ENCODE peak calls at places on chromosomes 1 and 21, in eight cellular contexts. C is heart right ventricle, S is K562, V is A549, T is PC-9, K is PC-3, D is cardiac fibroblast, L is bronchial epithelial cell. H is an unnamed sample.
A peak's percentile ranks its signal among the peaks of the same experiment; 100 is the strongest.

GRCh38 chr1:41811978-41812852 is 106.5 kb downstream of the HIVEP3 start:
- DNase-seq in C (peak; percentile 54), S (peak; percentile 70), V (peak; percentile 60), T (peak; percentile 73), K (peak; percentile 85), D (peak; percentile 98), L (peak; percentile 69), H (peak; percentile 12)

GRCh38 chr21:28156590-28156989 is 836.1 kb downstream of the LTN1 start:
- DNase-seq in C (no peak), S (no peak), V (no peak), T (no peak), K (peak; percentile 56), D (no peak), L (no peak), H (no peak)

GRCh38 chr1:35524106-35524505 is 33.1 kb downstream of the KIAA0319L start:
- DNase-seq in C (no peak), S (no peak), V (no peak), T (no peak), K (peak; percentile 76), D (no peak), L (peak; percentile 45), H (no peak)

GRCh38 chr1:1563688-1564087 is 11.0 kb downstream of the SSU72 start:
- DNase-seq in C (no peak), S (no peak), V (no peak), T (no peak), K (no peak), D (no peak), L (no peak), H (no peak)

GRCh38 chr1:164777518-164777917 is 218.5 kb downstream of the PBX1 start:
- DNase-seq in C (no peak), S (no peak), V (no peak), T (no peak), K (no peak), D (no peak), L (no peak), H (no peak)

GRCh38 chr1:95039360-95040031 is 33.3 kb downstream of the ALG14 start:
- DNase-seq in C (no peak), S (no peak), V (no peak), T (peak; percentile 50), K (peak; percentile 80), D (no peak), L (peak; percentile 86), H (no peak)

GRCh38 chr1:27970401-27970800 is 10.6 kb downstream of the XKR8 start:
- DNase-seq in C (no peak), S (no peak), V (no peak), T (no peak), K (peak; percentile 41), D (peak; percentile 86), L (no peak), H (no peak)

GRCh38 chr1:228944991-228945390 is 209.7 kb downstream of the RHOU start:
- DNase-seq in C (no peak), S (no peak), V (no peak), T (no peak), K (no peak), D (peak; percentile 15), L (no peak), H (no peak)

GRCh38 chr1:25232866-25233784 is 823 bp upstream of the SYF2 start:
- DNase-seq in C (peak; percentile 55), S (peak; percentile 99), V (peak; percentile 76), T (peak; percentile 70), K (peak; percentile 72), D (peak; percentile 93), L (peak; percentile 86), H (no peak)

GRCh38 chr1:41534181-41535076 is 49.9 kb upstream of the EDN2 start:
- DNase-seq in C (no peak), S (no peak), V (no peak), T (no peak), K (no peak), D (no peak), L (no peak), H (no peak)

GRCh38 chr1:45348609-45348965 is 8.3 kb upstream of the MUTYH start:
- DNase-seq in C (no peak), S (no peak), V (no peak), T (no peak), K (no peak), D (no peak), L (peak; percentile 62), H (no peak)

GRCh38 chr1:23325393-23325792 is 18.7 kb downstream of the HNRNPR start:
- DNase-seq in C (no peak), S (no peak), V (no peak), T (no peak), K (no peak), D (no peak), L (no peak), H (no peak)

GRCh38 chr1:23331713-23332112 is 12.4 kb downstream of the HNRNPR start:
- DNase-seq in C (no peak), S (no peak), V (no peak), T (no peak), K (no peak), D (no peak), L (no peak), H (no peak)

DNA sequence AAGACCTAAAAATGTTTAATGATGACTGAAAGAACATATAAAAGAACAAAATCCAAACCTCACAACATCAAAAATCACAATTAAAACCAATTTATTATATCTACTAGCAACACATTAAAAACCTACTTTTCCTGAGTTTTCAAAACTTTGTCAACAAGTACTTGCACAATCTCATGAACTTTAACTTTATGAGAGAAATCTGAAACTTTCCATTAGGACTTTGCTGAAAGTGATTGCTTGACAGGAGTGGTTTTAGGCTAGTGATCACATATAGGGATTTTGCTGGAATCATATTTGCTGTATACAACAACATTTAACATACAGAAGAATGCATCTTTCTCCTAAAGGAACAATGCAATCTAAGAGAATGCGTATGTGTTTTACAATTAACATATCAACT is 13.2 kb downstream of the HNRNPR start:
- DNase-seq in C (no peak), S (no peak), V (no peak), T (no peak), K (no peak), D (no peak), L (no peak), H (no peak)
- H3K4me3 ChIP-seq in C (no peak overlapping the region), S (no peak overlapping the region), V (no peak overlapping the region), T (no peak overlapping the region), K (no peak overlapping the region), D (no peak overlapping the region), L (no peak overlapping the region), H (no peak overlapping the region)

GRCh38 chr21:42413500-42413899 is 9.8 kb downstream of the UBASH3A start:
- DNase-seq in C (no peak), S (no peak), V (no peak), T (no peak), K (no peak), D (no peak), L (no peak), H (no peak)

GRCh38 chr21:42413093-42413492 is 9.4 kb downstream of the UBASH3A start:
- DNase-seq in C (no peak), S (no peak), V (no peak), T (no peak), K (no peak), D (no peak), L (no peak), H (no peak)

GRCh38 chr21:42412636-42412933 is 8.9 kb downstream of the UBASH3A start:
- DNase-seq in C (no peak), S (no peak), V (no peak), T (no peak), K (no peak), D (no peak), L (no peak), H (no peak)

GRCh38 chr21:42411197-42411869 is 7.6 kb downstream of the UBASH3A start:
- DNase-seq in C (no peak), S (peak; percentile 66), V (no peak), T (no peak), K (peak; percentile 16), D (no peak), L (peak; percentile 4), H (no peak)

DNA sequence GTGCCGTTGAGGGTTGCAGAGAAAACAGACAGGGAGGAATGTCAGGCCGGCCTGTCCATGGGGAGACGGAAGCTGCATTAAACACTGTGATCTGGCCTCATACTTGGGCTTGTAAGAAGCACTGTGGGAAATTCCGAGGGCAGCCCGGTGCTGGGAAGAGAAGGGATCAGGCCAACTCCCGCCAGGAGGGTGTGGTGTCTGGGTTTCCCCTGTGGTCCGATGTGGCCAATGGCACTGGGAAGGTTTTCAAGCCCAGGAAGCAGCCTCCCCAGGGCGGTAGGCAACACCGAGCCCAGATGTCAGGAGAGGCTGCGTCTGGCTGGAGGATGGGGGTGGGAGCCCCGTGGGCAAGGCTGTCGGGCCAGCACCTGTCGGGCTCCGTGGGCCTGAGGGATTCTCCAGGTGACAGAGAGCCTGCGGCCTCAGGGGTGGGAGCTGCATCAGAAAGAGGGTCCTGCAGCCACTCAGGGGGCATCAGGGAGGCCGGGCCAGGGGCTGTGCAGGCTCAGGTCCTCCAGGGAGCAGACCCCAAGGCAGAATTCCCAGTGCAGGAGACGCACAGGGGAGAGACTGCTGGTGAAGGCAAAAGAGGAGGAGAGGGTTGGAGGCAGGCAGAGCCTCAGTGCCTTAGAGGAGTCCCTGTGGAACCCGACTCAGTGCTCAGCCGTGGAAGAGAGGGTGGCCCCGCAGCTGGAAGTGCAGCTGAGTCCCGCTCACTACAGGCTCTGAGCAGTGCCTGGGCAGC is 8.4 kb downstream of the UBASH3A start:
- DNase-seq in C (no peak), S (no peak), V (no peak), T (no peak), K (no peak), D (no peak), L (peak; percentile 26), H (no peak)
- TF ChIP-seq CTCF in C (no peak), S (no peak), V (no peak), T (no peak), K (no peak), D (no peak), L (no peak), H (no peak)

DNA sequence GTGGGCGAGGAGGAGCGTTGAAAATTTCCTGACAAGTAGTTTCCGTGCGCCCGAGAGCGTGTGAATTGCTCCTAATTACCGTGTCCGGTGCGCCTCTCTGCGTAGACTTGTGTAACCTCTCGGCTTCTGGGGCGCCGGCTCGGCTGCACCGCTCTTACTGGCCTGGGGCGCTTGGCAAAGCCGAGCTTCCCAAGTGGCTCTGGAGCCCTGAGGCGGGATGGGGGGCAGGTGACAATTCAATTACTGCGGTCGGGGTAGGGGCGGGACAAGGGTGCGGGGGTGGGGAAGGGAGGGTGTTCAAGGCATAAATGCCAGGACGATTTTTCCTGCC is 392 bp upstream of the DMRTA2 start:
- DNase-seq in C (no peak), S (no peak), V (peak; percentile 58), T (no peak), K (no peak), D (no peak), L (peak; percentile 29), H (no peak)
- H3K4me3 ChIP-seq in C (peak overlapping the region; percentile 48), S (no peak overlapping the region), V (peak overlapping the region; percentile 58), T (no peak overlapping the region), K (no peak overlapping the region), D (no peak overlapping the region), L (peak overlapping the region; percentile 37), H (peak overlapping the region; percentile 2)

DNA sequence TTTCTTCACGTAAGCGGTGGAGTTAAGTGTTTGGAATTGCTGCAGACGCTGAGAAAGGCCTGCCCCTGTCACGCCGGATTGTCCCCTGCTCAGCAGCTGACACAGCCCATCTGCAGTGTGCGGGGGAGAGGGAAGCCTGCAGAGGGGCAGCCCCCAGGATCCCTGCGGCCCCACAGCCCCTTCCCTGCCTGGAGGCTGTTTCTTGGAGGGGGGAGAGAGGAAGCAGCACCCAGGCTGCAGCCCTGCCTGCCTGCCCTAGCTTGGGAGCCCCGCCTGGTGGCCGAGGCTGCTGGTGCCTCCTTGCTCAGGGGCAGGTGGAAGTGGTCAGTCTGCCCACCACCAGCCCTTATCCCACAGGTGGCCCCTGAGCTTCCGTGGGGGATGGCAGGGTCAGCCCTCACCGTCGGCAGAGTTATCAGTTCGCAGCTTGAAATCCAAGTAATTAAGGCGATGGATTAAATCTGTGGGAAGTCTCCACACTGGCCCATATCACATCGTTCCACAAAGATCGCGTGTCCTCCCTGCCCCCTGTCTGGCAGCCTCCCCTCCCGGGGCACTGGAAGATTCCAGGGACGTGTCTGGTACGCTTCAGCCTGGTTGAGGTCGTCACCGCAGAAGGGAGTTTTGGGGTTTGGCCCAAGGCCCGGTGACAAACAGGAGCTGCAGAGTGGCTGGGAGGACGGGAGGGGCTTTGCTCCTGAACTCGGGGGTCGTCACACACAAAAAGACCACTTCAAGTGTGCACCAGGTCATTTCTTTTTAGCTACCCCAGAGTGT is 50.9 kb downstream of the PRDM16 start:
- DNase-seq in C (peak; percentile 47), S (no peak), V (no peak), T (no peak), K (no peak), D (no peak), L (no peak), H (no peak)
- TF ChIP-seq CTCF in C (no peak), S (no peak), V (no peak), T (no peak), K (peak; percentile 39), D (no peak), L (no peak), H (no peak)

H was measured in epithelial cell of proximal tubule.